ENCODE peak calls at places on chromosome 1, in nine cellular contexts. One of them, this sample, is unnamed.

GRCh38 chr1:7705048-7705907 is 65.8 kb upstream of the VAMP3 start:
- DNase-seq in esophagus squamous epithelium: no peak
- DNase-seq in heart left ventricle: peak
- DNase-seq in A549: no peak
- DNase-seq in IMR-90: no peak
- DNase-seq in endothelial cell of umbilical vein: no peak
- DNase-seq in transverse colon: peak
- DNase-seq in prostate gland: peak
- DNase-seq in tibial nerve: no peak
- DNase-seq in this sample: no peak

GRCh38 chr1:110375490-110375889 is 15.3 kb downstream of the SLC16A4 start:
- DNase-seq in esophagus squamous epithelium: no peak
- DNase-seq in heart left ventricle: no peak
- DNase-seq in A549: no peak
- DNase-seq in IMR-90: no peak
- DNase-seq in endothelial cell of umbilical vein: no peak
- DNase-seq in transverse colon: no peak
- DNase-seq in prostate gland: no peak
- DNase-seq in tibial nerve: no peak
- DNase-seq in this sample: no peak

GRCh38 chr1:235941852-235942624 is 75.3 kb upstream of the LYST start:
- DNase-seq in esophagus squamous epithelium: no peak
- DNase-seq in heart left ventricle: no peak
- DNase-seq in A549: no peak
- DNase-seq in IMR-90: no peak
- DNase-seq in endothelial cell of umbilical vein: peak
- DNase-seq in transverse colon: no peak
- DNase-seq in prostate gland: no peak
- DNase-seq in tibial nerve: no peak
- DNase-seq in this sample: no peak

GRCh38 chr1:184755226-184756065 is 788 bp upstream of the EDEM3 start:
- DNase-seq in esophagus squamous epithelium: no peak
- DNase-seq in heart left ventricle: no peak
- DNase-seq in A549: peak
- DNase-seq in IMR-90: no peak
- DNase-seq in endothelial cell of umbilical vein: no peak
- DNase-seq in transverse colon: peak
- DNase-seq in prostate gland: no peak
- DNase-seq in tibial nerve: peak
- DNase-seq in this sample: no peak

GRCh38 chr1:19689856-19690255 is 25.2 kb downstream of the HTR6 start:
- DNase-seq in esophagus squamous epithelium: no peak
- DNase-seq in heart left ventricle: no peak
- DNase-seq in A549: no peak
- DNase-seq in IMR-90: no peak
- DNase-seq in endothelial cell of umbilical vein: no peak
- DNase-seq in transverse colon: no peak
- DNase-seq in prostate gland: no peak
- DNase-seq in tibial nerve: no peak
- DNase-seq in this sample: no peak

GRCh38 chr1:154422521-154422920 is 17.4 kb downstream of the IL6R start:
- DNase-seq in esophagus squamous epithelium: no peak
- DNase-seq in heart left ventricle: peak
- DNase-seq in A549: no peak
- DNase-seq in IMR-90: no peak
- DNase-seq in endothelial cell of umbilical vein: no peak
- DNase-seq in transverse colon: no peak
- DNase-seq in prostate gland: no peak
- DNase-seq in tibial nerve: no peak
- DNase-seq in this sample: no peak

GRCh38 chr1:199335496-199335895 is 692.0 kb upstream of the NR5A2 start:
- DNase-seq in esophagus squamous epithelium: no peak
- DNase-seq in heart left ventricle: no peak
- DNase-seq in A549: no peak
- DNase-seq in IMR-90: peak
- DNase-seq in endothelial cell of umbilical vein: no peak
- DNase-seq in transverse colon: no peak
- DNase-seq in prostate gland: no peak
- DNase-seq in tibial nerve: no peak
- DNase-seq in this sample: no peak

GRCh38 chr1:16122916-16123315 is 33.0 kb downstream of the EPHA2 start:
- DNase-seq in esophagus squamous epithelium: no peak
- DNase-seq in heart left ventricle: peak
- DNase-seq in A549: no peak
- DNase-seq in IMR-90: peak
- DNase-seq in endothelial cell of umbilical vein: no peak
- DNase-seq in transverse colon: no peak
- DNase-seq in prostate gland: no peak
- DNase-seq in tibial nerve: peak
- DNase-seq in this sample: no peak

GRCh38 chr1:236099622-236100021 is 34.7 kb upstream of the NID1 start:
- DNase-seq in esophagus squamous epithelium: no peak
- DNase-seq in heart left ventricle: no peak
- DNase-seq in A549: no peak
- DNase-seq in IMR-90: peak
- DNase-seq in endothelial cell of umbilical vein: no peak
- DNase-seq in transverse colon: no peak
- DNase-seq in prostate gland: no peak
- DNase-seq in tibial nerve: no peak
- DNase-seq in this sample: no peak

GRCh38 chr1:244272471-244273261 is 179.0 kb downstream of the ADSS2 start:
- DNase-seq in esophagus squamous epithelium: no peak
- DNase-seq in heart left ventricle: peak
- DNase-seq in A549: peak
- DNase-seq in IMR-90: peak
- DNase-seq in endothelial cell of umbilical vein: peak
- DNase-seq in transverse colon: peak
- DNase-seq in prostate gland: peak
- DNase-seq in tibial nerve: peak
- DNase-seq in this sample: peak
- H3K4me3 ChIP-seq in esophagus squamous epithelium: no peak
- H3K4me3 ChIP-seq in heart left ventricle: no peak
- H3K4me3 ChIP-seq in A549: no peak
- H3K4me3 ChIP-seq in IMR-90: no peak
- H3K4me3 ChIP-seq in endothelial cell of umbilical vein: no peak
- H3K4me3 ChIP-seq in transverse colon: no peak
- H3K4me3 ChIP-seq in prostate gland: no peak
- H3K4me3 ChIP-seq in tibial nerve: no peak
- H3K4me3 ChIP-seq in this sample: no peak

DNA sequence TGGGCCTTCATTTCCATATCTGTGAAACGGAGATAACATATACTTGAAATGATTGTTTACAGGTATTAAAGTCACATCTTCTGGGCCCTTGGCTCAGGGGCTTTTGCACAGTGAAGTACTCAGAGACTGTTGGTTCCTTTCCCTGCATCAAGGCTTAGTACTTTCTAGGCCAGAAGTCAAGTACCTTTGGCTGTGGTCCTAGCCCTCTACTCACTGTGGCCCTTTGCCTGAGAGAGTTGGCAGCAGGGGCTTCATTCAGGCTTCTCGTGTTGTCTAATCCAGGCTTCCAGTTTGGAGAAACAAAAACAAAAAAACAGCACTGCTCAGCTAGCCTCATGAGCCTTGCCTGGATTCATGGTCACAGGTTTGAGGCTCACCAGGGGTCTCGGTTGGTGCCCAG is 8.1 kb upstream of the DPH2 start:
- DNase-seq in esophagus squamous epithelium: no peak
- DNase-seq in heart left ventricle: no peak
- DNase-seq in A549: no peak
- DNase-seq in IMR-90: no peak
- DNase-seq in endothelial cell of umbilical vein: no peak
- DNase-seq in transverse colon: no peak
- DNase-seq in prostate gland: no peak
- DNase-seq in tibial nerve: no peak
- DNase-seq in this sample: no peak
- TF ChIP-seq CTCF in esophagus squamous epithelium: no peak
- TF ChIP-seq CTCF in heart left ventricle: no peak
- TF ChIP-seq CTCF in A549: no peak
- TF ChIP-seq CTCF in IMR-90: no peak
- TF ChIP-seq CTCF in endothelial cell of umbilical vein: no peak
- TF ChIP-seq CTCF in transverse colon: no peak
- TF ChIP-seq CTCF in prostate gland: no peak
- TF ChIP-seq CTCF in tibial nerve: no peak
- TF ChIP-seq CTCF in this sample: no peak

GRCh38 chr1:25858906-25859789 is at the start of gene AUNIP:
- DNase-seq in esophagus squamous epithelium: peak
- DNase-seq in heart left ventricle: peak
- DNase-seq in A549: peak
- DNase-seq in IMR-90: peak
- DNase-seq in endothelial cell of umbilical vein: peak
- DNase-seq in transverse colon: peak
- DNase-seq in prostate gland: peak
- DNase-seq in tibial nerve: peak
- DNase-seq in this sample: peak
- TF ChIP-seq POLR2A in esophagus squamous epithelium: no peak
- TF ChIP-seq POLR2A in heart left ventricle: no peak
- TF ChIP-seq POLR2A in A549: peak
- TF ChIP-seq POLR2A in IMR-90: peak
- TF ChIP-seq POLR2A in endothelial cell of umbilical vein: peak
- TF ChIP-seq POLR2A in transverse colon: peak
- TF ChIP-seq POLR2A in prostate gland: peak
- TF ChIP-seq POLR2A in tibial nerve: peak
- TF ChIP-seq POLR2A in this sample: no peak

GRCh38 chr1:240122639-240123604 is 31.2 kb downstream of the FMN2 start:
- DNase-seq in esophagus squamous epithelium: no peak
- DNase-seq in heart left ventricle: no peak
- DNase-seq in A549: no peak
- DNase-seq in IMR-90: no peak
- DNase-seq in endothelial cell of umbilical vein: no peak
- DNase-seq in transverse colon: peak
- DNase-seq in prostate gland: no peak
- DNase-seq in tibial nerve: no peak
- DNase-seq in this sample: no peak
- H3K4me3 ChIP-seq in esophagus squamous epithelium: no peak
- H3K4me3 ChIP-seq in heart left ventricle: no peak
- H3K4me3 ChIP-seq in A549: no peak
- H3K4me3 ChIP-seq in IMR-90: no peak
- H3K4me3 ChIP-seq in endothelial cell of umbilical vein: no peak
- H3K4me3 ChIP-seq in transverse colon: no peak
- H3K4me3 ChIP-seq in prostate gland: no peak
- H3K4me3 ChIP-seq in tibial nerve: no peak
- H3K4me3 ChIP-seq in this sample: no peak

GRCh38 chr1:230570724-230571390 is 71.4 kb upstream of the COG2 start:
- DNase-seq in esophagus squamous epithelium: no peak
- DNase-seq in heart left ventricle: no peak
- DNase-seq in A549: no peak
- DNase-seq in IMR-90: no peak
- DNase-seq in endothelial cell of umbilical vein: no peak
- DNase-seq in transverse colon: peak
- DNase-seq in prostate gland: no peak
- DNase-seq in tibial nerve: no peak
- DNase-seq in this sample: no peak

GRCh38 chr1:230566481-230566880 is 75.8 kb upstream of the COG2 start:
- DNase-seq in esophagus squamous epithelium: no peak
- DNase-seq in heart left ventricle: no peak
- DNase-seq in A549: no peak
- DNase-seq in IMR-90: no peak
- DNase-seq in endothelial cell of umbilical vein: no peak
- DNase-seq in transverse colon: no peak
- DNase-seq in prostate gland: no peak
- DNase-seq in tibial nerve: no peak
- DNase-seq in this sample: no peak

GRCh38 chr1:230569201-230569600 is 73.1 kb upstream of the COG2 start:
- DNase-seq in esophagus squamous epithelium: no peak
- DNase-seq in heart left ventricle: no peak
- DNase-seq in A549: no peak
- DNase-seq in IMR-90: no peak
- DNase-seq in endothelial cell of umbilical vein: no peak
- DNase-seq in transverse colon: no peak
- DNase-seq in prostate gland: no peak
- DNase-seq in tibial nerve: no peak
- DNase-seq in this sample: no peak

GRCh38 chr1:230568676-230569075 is 73.6 kb upstream of the COG2 start:
- DNase-seq in esophagus squamous epithelium: no peak
- DNase-seq in heart left ventricle: no peak
- DNase-seq in A549: no peak
- DNase-seq in IMR-90: no peak
- DNase-seq in endothelial cell of umbilical vein: no peak
- DNase-seq in transverse colon: no peak
- DNase-seq in prostate gland: no peak
- DNase-seq in tibial nerve: no peak
- DNase-seq in this sample: no peak

DNA sequence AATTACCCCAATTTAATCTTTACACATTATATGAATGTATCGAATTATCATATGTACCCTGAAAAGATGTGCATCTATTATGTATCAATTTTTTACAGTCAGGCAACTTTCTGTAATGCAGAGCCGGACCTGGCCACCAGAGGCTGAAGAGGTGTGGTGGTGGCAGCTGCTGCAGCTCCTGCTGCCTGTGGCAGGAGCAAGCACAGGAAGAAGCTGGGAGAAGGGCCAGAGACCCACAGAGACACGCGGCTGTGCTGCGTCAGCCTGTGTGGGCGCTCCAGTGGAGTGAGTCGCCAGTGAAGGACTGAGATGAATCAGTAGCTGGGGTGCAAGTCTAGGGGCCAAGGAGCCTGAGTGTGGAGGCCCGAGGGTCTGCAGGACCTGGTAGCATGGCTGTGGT is 74.3 kb upstream of the COG2 start:
- DNase-seq in esophagus squamous epithelium: no peak
- DNase-seq in heart left ventricle: no peak
- DNase-seq in A549: peak
- DNase-seq in IMR-90: peak
- DNase-seq in endothelial cell of umbilical vein: no peak
- DNase-seq in transverse colon: peak
- DNase-seq in prostate gland: no peak
- DNase-seq in tibial nerve: no peak
- DNase-seq in this sample: no peak
- TF ChIP-seq CTCF in esophagus squamous epithelium: peak
- TF ChIP-seq CTCF in heart left ventricle: no peak
- TF ChIP-seq CTCF in A549: no peak
- TF ChIP-seq CTCF in IMR-90: no peak
- TF ChIP-seq CTCF in endothelial cell of umbilical vein: no peak
- TF ChIP-seq CTCF in transverse colon: peak
- TF ChIP-seq CTCF in prostate gland: peak
- TF ChIP-seq CTCF in tibial nerve: no peak
- TF ChIP-seq CTCF in this sample: no peak

DNA sequence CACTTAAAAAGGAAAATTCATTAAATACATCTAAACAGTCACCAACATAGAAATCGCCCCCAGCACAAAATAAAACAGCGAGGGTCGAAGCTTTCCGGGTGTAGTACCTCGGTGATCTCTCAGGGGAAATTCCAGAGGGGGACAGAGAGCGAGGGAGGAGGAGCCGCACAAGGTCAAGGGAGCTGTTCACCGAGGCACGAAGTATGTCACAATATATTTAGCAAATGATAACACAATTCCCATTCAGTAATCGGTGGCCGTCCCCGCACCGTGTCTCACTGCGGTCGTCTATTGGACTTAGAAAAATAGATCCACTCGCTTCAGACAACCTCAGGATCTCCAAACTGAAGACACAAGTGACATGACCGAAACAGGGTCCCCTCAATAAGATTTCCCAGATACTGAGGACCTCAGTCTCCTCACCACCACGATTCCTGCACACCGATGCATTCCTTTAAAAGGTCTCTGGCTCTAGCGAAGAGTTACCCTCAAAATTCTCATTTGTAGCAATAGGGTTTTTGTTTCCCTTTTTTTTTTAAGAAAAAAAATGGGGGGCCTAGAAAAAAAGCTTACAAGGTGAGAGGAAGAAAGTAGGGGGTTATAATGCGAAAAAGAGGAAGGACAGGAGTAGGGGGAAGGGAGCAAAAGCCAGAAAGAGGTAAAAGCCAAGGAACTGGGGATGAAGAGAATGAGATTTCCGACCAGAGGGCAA is 1.1 kb downstream of the LPGAT1 start:
- DNase-seq in esophagus squamous epithelium: no peak
- DNase-seq in heart left ventricle: peak
- DNase-seq in A549: peak
- DNase-seq in IMR-90: no peak
- DNase-seq in endothelial cell of umbilical vein: no peak
- DNase-seq in transverse colon: peak
- DNase-seq in prostate gland: peak
- DNase-seq in tibial nerve: no peak
- DNase-seq in this sample: peak
- TF ChIP-seq POLR2A in esophagus squamous epithelium: no peak
- TF ChIP-seq POLR2A in heart left ventricle: no peak
- TF ChIP-seq POLR2A in A549: no peak
- TF ChIP-seq POLR2A in IMR-90: no peak
- TF ChIP-seq POLR2A in endothelial cell of umbilical vein: no peak
- TF ChIP-seq POLR2A in transverse colon: no peak
- TF ChIP-seq POLR2A in prostate gland: peak
- TF ChIP-seq POLR2A in tibial nerve: no peak
- TF ChIP-seq POLR2A in this sample: no peak